ENCODE peak calls at places on chromosomes 12 and 14, in four cellular contexts. One of them, this sample, is unnamed.

GRCh38 chr12:120466560-120467315 is 2.8 kb downstream of the SRSF9 start:
- DNase-seq in HepG2: peak; percentile 27
- DNase-seq in K562: no peak
- DNase-seq in GM12878: no peak
- DNase-seq in this sample: peak; percentile 16

GRCh38 chr12:6226701-6227096 is 26.5 kb downstream of the CD9 start:
- DNase-seq in GM12878: no peak
- DNase-seq in HepG2: no peak
- DNase-seq in K562: no peak
- DNase-seq in this sample: no peak

GRCh38 chr14:44027397-44027796 is 479.7 kb downstream of the FSCB start:
- DNase-seq in GM12878: no peak
- DNase-seq in K562: no peak
- DNase-seq in HepG2: no peak
- DNase-seq in this sample: no peak

GRCh38 chr12:110782922-110783321 is 40.2 kb upstream of the PPP1CC start:
- DNase-seq in K562: no peak
- DNase-seq in GM12878: no peak
- DNase-seq in HepG2: no peak
- DNase-seq in this sample: no peak

GRCh38 chr14:96783306-96784224 is 13.6 kb upstream of the VRK1 start:
- DNase-seq in HepG2: no peak
- DNase-seq in K562: no peak
- DNase-seq in GM12878: no peak
- DNase-seq in this sample: no peak

GRCh38 chr12:55068416-55069010 is 48.7 kb downstream of the NEUROD4 start:
- DNase-seq in HepG2: peak; percentile 30
- DNase-seq in GM12878: no peak
- DNase-seq in K562: peak; percentile 63
- DNase-seq in this sample: peak; percentile 48

GRCh38 chr12:5518584-5519365 is 86.9 kb downstream of the NTF3 start:
- DNase-seq in GM12878: no peak
- DNase-seq in K562: no peak
- DNase-seq in HepG2: no peak
- DNase-seq in this sample: no peak

GRCh38 chr12:111024205-111024794 is 103.9 kb upstream of the MYL2 start:
- DNase-seq in HepG2: peak; percentile 44
- DNase-seq in K562: peak; percentile 78
- DNase-seq in GM12878: peak; percentile 4
- DNase-seq in this sample: peak; percentile 83

GRCh38 chr14:34912182-34912581 is 37.0 kb upstream of the BAZ1A start:
- DNase-seq in K562: no peak
- DNase-seq in HepG2: peak; percentile 34
- DNase-seq in GM12878: no peak
- DNase-seq in this sample: no peak

GRCh38 chr12:52795694-52796428 is at the start of gene KRT3:
- DNase-seq in HepG2: no peak
- DNase-seq in GM12878: no peak
- DNase-seq in K562: no peak
- DNase-seq in this sample: no peak
- TF ChIP-seq GABPA in HepG2: no peak
- TF ChIP-seq GABPA in GM12878: no peak
- TF ChIP-seq GABPA in K562: no peak
- TF ChIP-seq GABPA in this sample: no peak

DNA sequence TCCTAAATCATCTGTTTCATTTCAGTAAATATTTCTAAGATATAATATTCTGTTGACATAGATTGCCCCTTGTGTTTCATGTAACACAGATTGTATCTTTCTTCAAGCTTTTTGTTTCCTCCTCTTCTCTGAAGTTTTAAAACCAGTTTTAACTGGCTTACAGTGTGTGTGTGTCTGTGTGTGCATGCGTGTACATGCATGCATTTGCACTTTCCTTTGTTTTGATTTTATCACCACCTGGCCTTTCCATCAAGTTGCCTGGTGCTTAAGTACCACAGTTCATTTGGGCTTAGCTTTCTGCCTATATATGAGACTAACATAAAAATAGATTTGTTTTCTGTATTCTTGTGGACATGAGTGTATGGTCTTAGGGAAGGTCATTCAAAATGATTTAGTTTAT is 31.9 kb downstream of the ETNK1 start:
- DNase-seq in K562: no peak
- DNase-seq in HepG2: no peak
- DNase-seq in GM12878: no peak
- DNase-seq in this sample: no peak
- TF ChIP-seq ZBTB33 in K562: no peak
- TF ChIP-seq ZBTB33 in HepG2: no peak
- TF ChIP-seq ZBTB33 in GM12878: no peak
- TF ChIP-seq ZBTB33 in this sample: no peak

GRCh38 chr14:23644919-23645336 is 8.8 kb downstream of the DHRS2 start:
- DNase-seq in GM12878: no peak
- DNase-seq in HepG2: no peak
- DNase-seq in K562: no peak
- DNase-seq in this sample: no peak

GRCh38 chr14:23647619-23648018 is 11.5 kb downstream of the DHRS2 start:
- DNase-seq in HepG2: no peak
- DNase-seq in K562: no peak
- DNase-seq in GM12878: no peak
- DNase-seq in this sample: no peak

GRCh38 chr14:23645812-23646647 is 9.9 kb downstream of the DHRS2 start:
- DNase-seq in GM12878: no peak
- DNase-seq in K562: no peak
- DNase-seq in HepG2: peak; percentile 74
- DNase-seq in this sample: no peak

GRCh38 chr14:23645504-23645811 is 9.3 kb downstream of the DHRS2 start:
- DNase-seq in GM12878: no peak
- DNase-seq in HepG2: no peak
- DNase-seq in K562: no peak
- DNase-seq in this sample: no peak

GRCh38 chr14:23646648-23647549 is 10.7 kb downstream of the DHRS2 start:
- DNase-seq in K562: no peak
- DNase-seq in GM12878: no peak
- DNase-seq in HepG2: peak; percentile 76
- DNase-seq in this sample: no peak
- TF ChIP-seq GABPA in K562: no peak
- TF ChIP-seq GABPA in GM12878: no peak
- TF ChIP-seq GABPA in HepG2: no peak
- TF ChIP-seq GABPA in this sample: no peak

GRCh38 chr12:123917337-123917850 is 55.2 kb downstream of the CCDC92 start:
- DNase-seq in HepG2: no peak
- DNase-seq in K562: no peak
- DNase-seq in GM12878: no peak
- DNase-seq in this sample: no peak
- TF ChIP-seq ZBTB33 in HepG2: no peak
- TF ChIP-seq ZBTB33 in K562: no peak
- TF ChIP-seq ZBTB33 in GM12878: no peak
- TF ChIP-seq ZBTB33 in this sample: no peak

GRCh38 chr12:52682381-52682660 is 2.1 kb upstream of the KRT1 start:
- DNase-seq in GM12878: no peak
- DNase-seq in K562: no peak
- DNase-seq in HepG2: no peak
- DNase-seq in this sample: no peak

GRCh38 chr12:52679875-52680274 is 332 bp downstream of the KRT1 start:
- DNase-seq in GM12878: no peak
- DNase-seq in HepG2: no peak
- DNase-seq in K562: no peak
- DNase-seq in this sample: no peak

GRCh38 chr12:52680363-52680762 is at the start of gene KRT1:
- DNase-seq in GM12878: no peak
- DNase-seq in HepG2: no peak
- DNase-seq in K562: no peak
- DNase-seq in this sample: no peak

GRCh38 chr12:52682938-52683574 is 2.8 kb upstream of the KRT1 start:
- DNase-seq in K562: no peak
- DNase-seq in HepG2: no peak
- DNase-seq in GM12878: no peak
- DNase-seq in this sample: no peak

GRCh38 chr12:52681551-52682380 is 1.6 kb upstream of the KRT1 start:
- DNase-seq in GM12878: no peak
- DNase-seq in HepG2: no peak
- DNase-seq in K562: no peak
- DNase-seq in this sample: no peak
- TF ChIP-seq GABPA in GM12878: no peak
- TF ChIP-seq GABPA in HepG2: no peak
- TF ChIP-seq GABPA in K562: no peak
- TF ChIP-seq GABPA in this sample: no peak

This sample was measured in SK-N-SH.